ENCODE peak calls at places on chromosomes 16 and 17, in eight cellular contexts. E is NCI-H524 treated with DMSO at 0.1 percent for 48 hours; M is stimulated activated naive B cell treated with anti-CD40 and anti-IgM and Interleukin-4, amounts not matched to agents 10 μg/mL and 1 μg/mL and 100 μg/mL, for 72 hours; O is progenitor cell of endocrine pancreas; G is effector CD4-positive, alpha-beta T cell; B is GM12891; N is neural crest cell; U is AG04450. Q is an unnamed sample.

GRCh38 chr17:226773-227580 is 45.5 kb upstream of the DOC2B start:
- DNase-seq in E (no peak), M (no peak), O (no peak), G (no peak), B (no peak), N (no peak), U (no peak), Q (no peak)

GRCh38 chr17:76491271-76492184 is 9.7 kb downstream of the RHBDF2 start:
- DNase-seq in E (no peak), M (no peak), O (no peak), G (no peak), B (no peak), N (no peak), U (no peak), Q (no peak)

GRCh38 chr17:44345497-44346026 is 460 bp downstream of the GRN start:
- DNase-seq in E (peak), M (peak), O (peak), G (peak), B (no peak), N (peak), U (no peak), Q (no peak)

GRCh38 chr16:7561908-7562405 is 229.3 kb downstream of the RBFOX1 start:
- DNase-seq in E (no peak), M (no peak), O (no peak), G (no peak), B (no peak), N (no peak), U (no peak), Q (no peak)

GRCh38 chr17:64259922-64260321 is 3.1 kb downstream of the TEX2 start:
- DNase-seq in E (no peak), M (no peak), O (no peak), G (no peak), B (no peak), N (no peak), U (no peak), Q (no peak)

GRCh38 chr17:67994827-67995567 is 1.3 kb downstream of the C17orf58 start:
- DNase-seq in E (no peak), M (no peak), O (no peak), G (no peak), B (no peak), N (no peak), U (no peak), Q (no peak)

GRCh38 chr17:12288007-12288406 is 267.3 kb downstream of the MAP2K4 start:
- DNase-seq in E (no peak), M (no peak), O (no peak), G (no peak), B (no peak), N (no peak), U (no peak), Q (no peak)

GRCh38 chr17:57211010-57211411 is 45.3 kb upstream of the MSI2 start:
- DNase-seq in E (no peak), M (no peak), O (no peak), G (no peak), B (no peak), N (no peak), U (no peak), Q (no peak)

GRCh38 chr16:50839356-50839755 is 97.5 kb downstream of the CYLD start:
- DNase-seq in E (no peak), M (no peak), O (no peak), G (no peak), B (no peak), N (no peak), U (no peak), Q (no peak)

GRCh38 chr16:89185062-89185751 is 13.7 kb downstream of the CDH15 start:
- DNase-seq in E (no peak), M (no peak), O (no peak), G (no peak), B (no peak), N (no peak), U (no peak), Q (no peak)

GRCh38 chr17:29640413-29640812 is 17.7 kb upstream of the CORO6 start:
- DNase-seq in E (no peak), M (no peak), O (no peak), G (no peak), B (no peak), N (no peak), U (peak), Q (no peak)

GRCh38 chr17:81418710-81419332 is 23.6 kb downstream of the BAHCC1 start:
- DNase-seq in E (no peak), M (no peak), O (no peak), G (no peak), B (no peak), N (no peak), U (no peak), Q (no peak)

GRCh38 chr17:48613862-48614694 is 1.0 kb downstream of the HOXB8 start:
- DNase-seq in E (no peak), M (no peak), O (no peak), G (no peak), B (no peak), N (no peak), U (no peak), Q (no peak)

GRCh38 chr17:82881292-82881823 is 41.5 kb upstream of the ZNF750 start:
- DNase-seq in E (no peak), M (no peak), O (no peak), G (no peak), B (no peak), N (no peak), U (no peak), Q (no peak)

GRCh38 chr17:58626905-58627304 is 64.9 kb downstream of the TEX14 start:
- DNase-seq in E (no peak), M (no peak), O (no peak), G (no peak), B (no peak), N (no peak), U (no peak), Q (no peak)

GRCh38 chr17:55282379-55282702 is 17.6 kb downstream of the HLF start:
- DNase-seq in E (no peak), M (no peak), O (no peak), G (no peak), B (no peak), N (no peak), U (no peak), Q (no peak)

GRCh38 chr17:81612172-81612571 is 24.7 kb downstream of the NPLOC4 start:
- DNase-seq in E (no peak), M (no peak), O (no peak), G (no peak), B (no peak), N (no peak), U (no peak), Q (no peak)

GRCh38 chr17:3513305-3514035 is 37.7 kb downstream of the ASPA start:
- DNase-seq in E (no peak), M (no peak), O (no peak), G (no peak), B (no peak), N (no peak), U (no peak), Q (no peak)

GRCh38 chr16:88900653-88901052 is 34.2 kb upstream of the PABPN1L start:
- DNase-seq in E (no peak), M (no peak), O (no peak), G (no peak), B (no peak), N (no peak), U (no peak), Q (no peak)

GRCh38 chr16:71703324-71703723 is 21.2 kb downstream of the PHLPP2 start:
- DNase-seq in E (no peak), M (no peak), O (no peak), G (no peak), B (no peak), N (no peak), U (no peak), Q (no peak)

GRCh38 chr17:83196088-83196765 is 116.8 kb downstream of the METRNL start:
- DNase-seq in E (no peak), M (no peak), O (no peak), G (no peak), B (no peak), N (no peak), U (no peak), Q (no peak)

GRCh38 chr17:5545051-5545987 is 39.0 kb downstream of the NLRP1 start:
- DNase-seq in E (no peak), M (no peak), O (no peak), G (no peak), B (no peak), N (no peak), U (no peak), Q (no peak)